ENCODE peak calls at places on chromosomes 2 and 18, in eight cellular contexts. C, R, D, V, F, B, L and X are unnamed samples.

GRCh38 chr2:152083202-152083601 is 15.6 kb downstream of the CACNB4 start:
- DNase-seq in C (no peak), R (no peak), D (no peak), V (no peak), F (no peak), B (no peak), L (no peak), X (no peak)

GRCh38 chr2:10626837-10627236 is 62.9 kb downstream of the NOL10 start:
- DNase-seq in C (no peak), R (no peak), D (no peak), V (no peak), F (no peak), B (no peak), L (no peak), X (no peak)

GRCh38 chr2:26298638-26299393 is 47.1 kb upstream of the SELENOI start:
- DNase-seq in C (no peak), R (peak), D (no peak), V (no peak), F (no peak), B (no peak), L (peak), X (no peak)

GRCh38 chr2:171490577-171490976 is 31.7 kb upstream of the CYBRD1 start:
- DNase-seq in C (no peak), R (no peak), D (no peak), V (no peak), F (no peak), B (no peak), L (no peak), X (no peak)

GRCh38 chr2:96520697-96521096 is 15.5 kb upstream of the NEURL3 start:
- DNase-seq in C (no peak), R (no peak), D (no peak), V (no peak), F (no peak), B (no peak), L (no peak), X (no peak)

GRCh38 chr2:136310005-136310495 is 192.1 kb upstream of the CXCR4 start:
- DNase-seq in C (no peak), R (no peak), D (no peak), V (no peak), F (no peak), B (no peak), L (no peak), X (peak)

GRCh38 chr18:12843420-12844346 is 40.4 kb downstream of the PTPN2 start:
- DNase-seq in C (no peak), R (no peak), D (no peak), V (no peak), F (no peak), B (no peak), L (no peak), X (no peak)

GRCh38 chr2:232891621-232892071 is 21.6 kb downstream of the SNORC start:
- DNase-seq in C (peak), R (peak), D (no peak), V (no peak), F (no peak), B (no peak), L (no peak), X (no peak)

GRCh38 chr18:78138993-78139496 is 840.6 kb upstream of the SALL3 start:
- DNase-seq in C (no peak), R (no peak), D (no peak), V (no peak), F (no peak), B (no peak), L (no peak), X (no peak)
- H3K4me3 ChIP-seq in C (no peak), R (no peak), D (no peak), V (no peak), F (no peak), B (no peak), L (no peak), X (no peak)

DNA sequence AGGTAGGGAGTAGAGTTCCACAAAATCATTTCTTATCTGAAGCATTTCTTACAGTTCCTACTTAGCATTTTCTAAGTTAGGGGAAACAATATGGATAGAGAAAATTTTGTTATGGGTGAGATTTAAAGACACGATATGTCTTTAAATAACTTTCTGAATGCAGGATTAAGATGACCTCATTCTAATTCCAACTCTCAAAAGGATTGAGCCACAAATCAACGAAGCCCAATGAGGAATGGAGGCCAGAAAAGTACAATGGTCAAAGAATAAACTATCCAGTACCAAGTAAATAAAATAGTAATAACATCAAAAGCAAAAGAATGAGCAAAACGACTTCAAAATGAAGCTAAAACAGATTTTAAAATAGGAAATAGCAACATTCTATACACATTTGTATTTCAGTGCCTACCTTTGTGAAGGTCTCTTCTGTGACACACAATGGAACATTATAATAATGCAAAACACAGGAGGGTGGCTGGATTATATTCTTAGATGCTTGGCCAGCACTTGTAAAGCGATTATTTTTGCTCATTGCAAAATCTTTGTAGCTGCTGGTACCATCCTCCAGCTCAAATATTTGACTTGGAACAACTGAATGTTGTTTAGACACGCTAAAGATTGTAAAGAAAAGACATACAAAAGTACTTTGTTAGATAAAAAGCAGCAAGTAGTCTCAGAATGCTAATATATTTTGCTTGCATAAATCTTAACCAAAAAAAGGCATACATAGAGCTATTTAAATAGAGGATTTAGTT is 33.8 kb downstream of the HNRNPLL start:
- DNase-seq in C (no peak), R (no peak), D (no peak), V (no peak), F (peak), B (no peak), L (no peak), X (no peak)
- H3K4me3 ChIP-seq in C (no peak), R (no peak), D (no peak), V (no peak), F (peak), B (no peak), L (no peak), X (no peak)

GRCh38 chr2:105754999-105755398 is 10.3 kb downstream of the NCK2 start:
- DNase-seq in C (no peak), R (no peak), D (no peak), V (no peak), F (no peak), B (no peak), L (no peak), X (no peak)
- H3K4me3 ChIP-seq in C (no peak), R (no peak), D (no peak), V (no peak), F (no peak), B (no peak), L (no peak), X (no peak)

DNA sequence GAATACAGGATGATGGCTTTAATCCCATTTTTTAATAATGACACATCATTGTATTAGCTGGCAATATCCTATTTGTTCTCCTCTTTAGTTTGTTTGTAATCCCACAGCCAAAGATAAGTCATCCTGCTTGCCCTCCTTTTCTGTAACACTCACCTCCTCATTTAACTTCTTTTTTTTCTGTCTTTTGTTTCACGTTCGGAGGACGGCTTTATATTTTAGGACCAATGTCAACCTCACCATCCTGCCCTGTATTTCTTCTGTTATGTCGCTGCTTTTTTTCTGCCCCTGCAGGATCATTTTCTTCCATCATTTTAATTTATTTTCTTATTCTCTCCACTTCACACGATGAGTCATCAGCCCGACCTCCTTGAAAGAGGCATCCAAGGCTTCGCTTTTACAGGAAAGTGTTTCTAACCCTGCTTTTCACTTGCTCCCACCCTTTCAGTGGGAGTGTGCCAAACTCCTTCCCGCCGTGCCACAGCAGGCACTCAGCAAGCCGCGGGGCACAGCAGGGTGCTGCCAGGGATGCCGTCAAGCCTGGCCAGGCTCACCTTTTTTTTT is 11.4 kb downstream of the RAB31 start:
- DNase-seq in C (no peak), R (no peak), D (no peak), V (peak), F (no peak), B (no peak), L (peak), X (no peak)
- H3K4me3 ChIP-seq in C (no peak), R (no peak), D (no peak), V (no peak), F (no peak), B (peak), L (no peak), X (no peak)

GRCh38 chr2:143083636-143084035 is 45.6 kb upstream of the ARHGAP15 start:
- DNase-seq in C (peak), R (no peak), D (peak), V (no peak), F (no peak), B (no peak), L (peak), X (peak)
- H3K4me3 ChIP-seq in C (no peak), R (no peak), D (no peak), V (no peak), F (no peak), B (no peak), L (no peak), X (no peak)

DNA sequence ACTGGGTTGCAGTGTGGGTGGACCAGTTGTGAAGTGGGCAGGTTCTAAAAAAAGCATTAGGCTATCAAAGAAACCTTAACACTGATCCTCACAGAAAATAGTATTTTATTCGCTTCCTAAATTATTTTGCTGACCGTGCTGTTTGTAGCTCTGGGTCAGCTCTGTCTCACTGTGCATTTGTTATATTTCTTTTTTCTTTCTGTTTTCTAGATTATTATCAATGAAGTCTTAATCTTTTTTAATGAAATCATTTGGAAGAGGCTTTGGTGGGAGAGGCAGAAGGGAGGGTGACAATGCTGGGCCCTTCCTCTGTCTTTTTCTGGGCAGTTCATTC is 213.6 kb downstream of the PTGR3 start:
- DNase-seq in C (no peak), R (no peak), D (no peak), V (no peak), F (no peak), B (no peak), L (no peak), X (no peak)
- H3K4me3 ChIP-seq in C (no peak), R (no peak), D (no peak), V (no peak), F (no peak), B (no peak), L (no peak), X (no peak)

GRCh38 chr18:61595615-61596014 is 262.4 kb downstream of the CDH20 start:
- DNase-seq in C (no peak), R (no peak), D (no peak), V (no peak), F (no peak), B (no peak), L (peak), X (no peak)
- H3K4me3 ChIP-seq in C (no peak), R (peak), D (no peak), V (no peak), F (no peak), B (peak), L (no peak), X (no peak)

DNA sequence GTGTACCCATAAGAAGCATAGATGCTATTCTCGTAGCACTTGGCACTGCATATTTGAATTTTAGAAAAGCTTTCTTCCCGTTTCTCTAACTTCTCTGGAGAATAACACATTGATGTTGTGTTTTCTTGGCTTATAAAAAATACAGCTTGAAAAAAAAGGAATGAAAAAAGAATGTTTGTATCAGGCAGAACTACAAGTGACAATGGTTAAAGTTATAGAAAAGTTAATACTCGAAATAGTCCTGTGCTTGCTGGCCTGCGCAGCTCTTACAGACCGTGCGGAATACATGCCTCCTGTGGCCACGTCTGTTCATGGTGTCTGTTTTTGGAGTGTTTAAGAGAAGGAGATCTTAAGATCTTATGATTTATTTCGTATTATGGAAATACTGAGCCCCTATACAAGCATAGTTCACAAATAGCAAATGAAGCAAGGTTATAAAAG is 808 bp downstream of the DUSP19 start:
- DNase-seq in C (no peak), R (no peak), D (no peak), V (no peak), F (no peak), B (no peak), L (peak), X (no peak)
- H3K4me3 ChIP-seq in C (peak), R (peak), D (peak), V (peak), F (peak), B (peak), L (peak), X (peak)

DNA sequence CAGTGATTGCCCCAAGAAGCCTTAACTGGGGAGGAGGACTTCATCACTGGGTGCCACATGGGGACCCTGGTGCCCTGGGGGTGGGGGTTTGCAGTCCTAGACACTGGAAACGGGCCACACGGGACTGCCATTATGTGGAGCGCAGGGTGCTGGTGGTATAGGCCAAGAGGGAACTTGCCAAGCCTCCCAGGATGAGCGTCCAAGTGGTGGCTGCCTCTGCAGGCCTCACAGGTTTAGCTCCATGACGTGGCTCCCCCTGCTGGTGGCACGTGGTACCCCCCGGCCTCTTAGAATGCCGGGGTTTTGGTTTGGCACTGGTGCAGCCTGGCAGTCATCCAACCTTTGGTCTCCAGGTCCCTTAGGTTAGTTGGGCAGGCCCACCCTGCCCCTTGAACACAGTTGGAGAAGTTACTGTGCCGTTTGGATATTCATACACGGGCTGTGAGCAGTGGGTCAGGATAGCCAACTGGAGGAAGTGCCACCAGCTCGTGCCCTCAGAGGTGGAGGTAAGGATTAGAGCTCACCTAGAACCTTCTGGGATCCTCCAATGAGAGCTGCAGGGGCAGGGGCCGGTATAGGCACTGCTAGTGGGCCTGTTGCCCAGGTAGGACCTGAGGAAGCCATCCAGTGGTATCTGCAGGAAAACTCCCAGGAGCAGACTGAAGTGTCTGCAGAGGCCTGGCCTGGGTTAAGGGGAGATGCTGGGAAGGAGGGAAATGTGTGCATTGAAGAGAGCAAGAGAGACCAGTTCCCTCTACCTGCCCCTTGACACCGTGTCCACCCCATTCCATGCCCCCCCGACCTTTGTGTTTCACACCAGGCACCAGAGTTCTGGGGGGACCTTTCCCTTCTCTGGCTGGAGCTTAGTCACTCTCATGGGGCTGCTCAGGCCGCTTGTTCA is 5.7 kb downstream of the PTMA start:
- DNase-seq in C (no peak), R (peak), D (peak), V (peak), F (no peak), B (peak), L (peak), X (peak)
- H3K4me3 ChIP-seq in C (no peak), R (no peak), D (no peak), V (no peak), F (no peak), B (no peak), L (no peak), X (no peak)

GRCh38 chr2:72138011-72138881 is 9.4 kb downstream of the CYP26B1 start:
- DNase-seq in C (no peak), R (no peak), D (no peak), V (peak), F (no peak), B (no peak), L (no peak), X (no peak)
- H3K4me3 ChIP-seq in C (no peak), R (no peak), D (peak), V (no peak), F (no peak), B (no peak), L (no peak), X (no peak)